ENCODE peak calls at places on chromosomes 2 and 18, in nine cellular contexts. One of them, this sample, is unnamed.

GRCh38 chr18:61612517-61612916 is 279.3 kb downstream of the CDH20 start:
- DNase-seq in NCI-H1105: no peak
- DNase-seq in DMS53: no peak
- DNase-seq in NCI-H2171 treated with DMSO at 0.1 percent for 48 hours: no peak
- DNase-seq in astrocyte of the cerebellum: no peak
- DNase-seq in fibroblast of the aortic adventitia: no peak
- DNase-seq in HFF-Myc: no peak
- DNase-seq in LoVo: no peak
- DNase-seq in colonic mucosa: no peak
- DNase-seq in this sample: no peak

GRCh38 chr2:64396001-64396400 is 58.0 kb upstream of the LGALSL start:
- DNase-seq in DMS53: no peak
- DNase-seq in astrocyte of the cerebellum: no peak
- DNase-seq in LoVo: no peak
- DNase-seq in fibroblast of the aortic adventitia: no peak
- DNase-seq in NCI-H1105: no peak
- DNase-seq in colonic mucosa: no peak
- DNase-seq in HFF-Myc: no peak
- DNase-seq in NCI-H2171 treated with DMSO at 0.1 percent for 48 hours: no peak
- DNase-seq in this sample: no peak

GRCh38 chr2:158518083-158518482 is 61.3 kb downstream of the PKP4 start:
- DNase-seq in DMS53: no peak
- DNase-seq in LoVo: no peak
- DNase-seq in NCI-H2171 treated with DMSO at 0.1 percent for 48 hours: no peak
- DNase-seq in astrocyte of the cerebellum: no peak
- DNase-seq in colonic mucosa: no peak
- DNase-seq in HFF-Myc: no peak
- DNase-seq in NCI-H1105: no peak
- DNase-seq in fibroblast of the aortic adventitia: peak; percentile 74
- DNase-seq in this sample: no peak

GRCh38 chr2:241762933-241763369 is 13.7 kb upstream of the GAL3ST2 start:
- DNase-seq in astrocyte of the cerebellum: no peak
- DNase-seq in LoVo: no peak
- DNase-seq in NCI-H1105: no peak
- DNase-seq in NCI-H2171 treated with DMSO at 0.1 percent for 48 hours: no peak
- DNase-seq in DMS53: peak; percentile 33
- DNase-seq in colonic mucosa: no peak
- DNase-seq in fibroblast of the aortic adventitia: no peak
- DNase-seq in HFF-Myc: no peak
- DNase-seq in this sample: no peak

GRCh38 chr2:197378494-197378972 is 56.3 kb downstream of the SF3B1 start:
- DNase-seq in fibroblast of the aortic adventitia: peak; percentile 64
- DNase-seq in NCI-H2171 treated with DMSO at 0.1 percent for 48 hours: peak; percentile 96
- DNase-seq in colonic mucosa: peak; percentile 53
- DNase-seq in NCI-H1105: peak; percentile 57
- DNase-seq in astrocyte of the cerebellum: peak; percentile 42
- DNase-seq in LoVo: peak; percentile 62
- DNase-seq in HFF-Myc: no peak
- DNase-seq in DMS53: peak; percentile 75
- DNase-seq in this sample: no peak

GRCh38 chr2:241540766-241541561 is 17.6 kb upstream of the BOK start:
- DNase-seq in LoVo: peak; percentile 36
- DNase-seq in NCI-H1105: no peak
- DNase-seq in colonic mucosa: peak; percentile 80
- DNase-seq in HFF-Myc: no peak
- DNase-seq in fibroblast of the aortic adventitia: peak; percentile 54
- DNase-seq in astrocyte of the cerebellum: no peak
- DNase-seq in NCI-H2171 treated with DMSO at 0.1 percent for 48 hours: peak; percentile 16
- DNase-seq in DMS53: peak; percentile 82
- DNase-seq in this sample: no peak

GRCh38 chr2:219378167-219378851 is 9.4 kb downstream of the DNPEP start:
- DNase-seq in colonic mucosa: no peak
- DNase-seq in HFF-Myc: no peak
- DNase-seq in NCI-H1105: no peak
- DNase-seq in DMS53: no peak
- DNase-seq in LoVo: no peak
- DNase-seq in NCI-H2171 treated with DMSO at 0.1 percent for 48 hours: no peak
- DNase-seq in fibroblast of the aortic adventitia: no peak
- DNase-seq in astrocyte of the cerebellum: no peak
- DNase-seq in this sample: no peak

GRCh38 chr2:17975401-17975800 is 96.9 kb downstream of the KCNS3 start:
- DNase-seq in NCI-H2171 treated with DMSO at 0.1 percent for 48 hours: no peak
- DNase-seq in astrocyte of the cerebellum: no peak
- DNase-seq in LoVo: no peak
- DNase-seq in NCI-H1105: no peak
- DNase-seq in DMS53: no peak
- DNase-seq in HFF-Myc: no peak
- DNase-seq in colonic mucosa: no peak
- DNase-seq in fibroblast of the aortic adventitia: no peak
- DNase-seq in this sample: no peak

GRCh38 chr2:86301010-86301409 is 36.4 kb downstream of the REEP1 start:
- DNase-seq in HFF-Myc: no peak
- DNase-seq in DMS53: no peak
- DNase-seq in LoVo: no peak
- DNase-seq in fibroblast of the aortic adventitia: no peak
- DNase-seq in astrocyte of the cerebellum: no peak
- DNase-seq in NCI-H2171 treated with DMSO at 0.1 percent for 48 hours: no peak
- DNase-seq in colonic mucosa: no peak
- DNase-seq in NCI-H1105: no peak
- DNase-seq in this sample: no peak

GRCh38 chr18:78713064-78713463 is 266.6 kb upstream of the SALL3 start:
- DNase-seq in NCI-H2171 treated with DMSO at 0.1 percent for 48 hours: no peak
- DNase-seq in fibroblast of the aortic adventitia: no peak
- DNase-seq in DMS53: no peak
- DNase-seq in astrocyte of the cerebellum: no peak
- DNase-seq in colonic mucosa: no peak
- DNase-seq in LoVo: no peak
- DNase-seq in HFF-Myc: no peak
- DNase-seq in NCI-H1105: no peak
- DNase-seq in this sample: no peak

GRCh38 chr18:59959079-59959478 is 59.3 kb downstream of the PMAIP1 start:
- DNase-seq in NCI-H1105: no peak
- DNase-seq in LoVo: peak; percentile 25
- DNase-seq in NCI-H2171 treated with DMSO at 0.1 percent for 48 hours: no peak
- DNase-seq in astrocyte of the cerebellum: no peak
- DNase-seq in HFF-Myc: no peak
- DNase-seq in colonic mucosa: no peak
- DNase-seq in fibroblast of the aortic adventitia: no peak
- DNase-seq in DMS53: no peak
- DNase-seq in this sample: no peak

GRCh38 chr2:16391986-16392385 is 273.6 kb downstream of the CYRIA start:
- DNase-seq in LoVo: no peak
- DNase-seq in fibroblast of the aortic adventitia: no peak
- DNase-seq in DMS53: no peak
- DNase-seq in colonic mucosa: no peak
- DNase-seq in HFF-Myc: no peak
- DNase-seq in NCI-H2171 treated with DMSO at 0.1 percent for 48 hours: no peak
- DNase-seq in astrocyte of the cerebellum: no peak
- DNase-seq in NCI-H1105: no peak
- DNase-seq in this sample: no peak

GRCh38 chr2:170324640-170325046 is 146.7 kb downstream of the MYO3B start:
- DNase-seq in NCI-H1105: no peak
- DNase-seq in astrocyte of the cerebellum: peak; percentile 18
- DNase-seq in HFF-Myc: peak; percentile 11
- DNase-seq in LoVo: peak; percentile 46
- DNase-seq in fibroblast of the aortic adventitia: peak; percentile 43
- DNase-seq in colonic mucosa: peak; percentile 22
- DNase-seq in NCI-H2171 treated with DMSO at 0.1 percent for 48 hours: peak; percentile 83
- DNase-seq in DMS53: peak; percentile 86
- DNase-seq in this sample: no peak

GRCh38 chr2:64359892-64360657 is 93.9 kb upstream of the LGALSL start:
- DNase-seq in DMS53: no peak
- DNase-seq in fibroblast of the aortic adventitia: peak; percentile 95
- DNase-seq in colonic mucosa: peak; percentile 85
- DNase-seq in NCI-H1105: no peak
- DNase-seq in NCI-H2171 treated with DMSO at 0.1 percent for 48 hours: no peak
- DNase-seq in astrocyte of the cerebellum: peak; percentile 57
- DNase-seq in LoVo: peak; percentile 93
- DNase-seq in HFF-Myc: peak; percentile 86
- DNase-seq in this sample: peak; percentile 90

GRCh38 chr2:108297436-108298141 is 8.9 kb downstream of the SULT1C2 start:
- DNase-seq in astrocyte of the cerebellum: peak; percentile 59
- DNase-seq in NCI-H2171 treated with DMSO at 0.1 percent for 48 hours: no peak
- DNase-seq in HFF-Myc: no peak
- DNase-seq in colonic mucosa: no peak
- DNase-seq in fibroblast of the aortic adventitia: peak; percentile 64
- DNase-seq in NCI-H1105: no peak
- DNase-seq in LoVo: peak; percentile 75
- DNase-seq in DMS53: no peak
- DNase-seq in this sample: peak; percentile 41

GRCh38 chr18:74506405-74507119 is 10.4 kb downstream of the CNDP2 start:
- DNase-seq in DMS53: no peak
- DNase-seq in astrocyte of the cerebellum: peak; percentile 72
- DNase-seq in NCI-H1105: no peak
- DNase-seq in colonic mucosa: no peak
- DNase-seq in LoVo: no peak
- DNase-seq in fibroblast of the aortic adventitia: peak; percentile 52
- DNase-seq in HFF-Myc: no peak
- DNase-seq in NCI-H2171 treated with DMSO at 0.1 percent for 48 hours: no peak
- DNase-seq in this sample: no peak

GRCh38 chr2:96342085-96342484 is 6.5 kb downstream of the NCAPH start:
- DNase-seq in colonic mucosa: no peak
- DNase-seq in astrocyte of the cerebellum: peak; percentile 73
- DNase-seq in fibroblast of the aortic adventitia: peak; percentile 90
- DNase-seq in LoVo: no peak
- DNase-seq in NCI-H1105: no peak
- DNase-seq in NCI-H2171 treated with DMSO at 0.1 percent for 48 hours: no peak
- DNase-seq in HFF-Myc: peak; percentile 29
- DNase-seq in DMS53: peak; percentile 80
- DNase-seq in this sample: no peak

GRCh38 chr2:102771114-102771513 is 9.3 kb downstream of the TMEM182 start:
- DNase-seq in astrocyte of the cerebellum: peak; percentile 6
- DNase-seq in NCI-H2171 treated with DMSO at 0.1 percent for 48 hours: no peak
- DNase-seq in DMS53: no peak
- DNase-seq in NCI-H1105: no peak
- DNase-seq in LoVo: no peak
- DNase-seq in HFF-Myc: no peak
- DNase-seq in fibroblast of the aortic adventitia: no peak
- DNase-seq in colonic mucosa: no peak
- DNase-seq in this sample: no peak

GRCh38 chr2:197460653-197461052 is 7.3 kb downstream of the COQ10B start:
- DNase-seq in colonic mucosa: no peak
- DNase-seq in HFF-Myc: no peak
- DNase-seq in DMS53: peak; percentile 35
- DNase-seq in fibroblast of the aortic adventitia: no peak
- DNase-seq in astrocyte of the cerebellum: no peak
- DNase-seq in NCI-H2171 treated with DMSO at 0.1 percent for 48 hours: no peak
- DNase-seq in LoVo: peak; percentile 46
- DNase-seq in NCI-H1105: no peak
- DNase-seq in this sample: no peak

GRCh38 chr18:60064271-60064670 is 164.5 kb downstream of the PMAIP1 start:
- DNase-seq in fibroblast of the aortic adventitia: no peak
- DNase-seq in NCI-H2171 treated with DMSO at 0.1 percent for 48 hours: no peak
- DNase-seq in HFF-Myc: no peak
- DNase-seq in NCI-H1105: no peak
- DNase-seq in DMS53: no peak
- DNase-seq in colonic mucosa: no peak
- DNase-seq in astrocyte of the cerebellum: no peak
- DNase-seq in LoVo: no peak
- DNase-seq in this sample: peak; percentile 70

GRCh38 chr2:29322011-29322410 is 206.8 kb downstream of the CLIP4 start:
- DNase-seq in astrocyte of the cerebellum: no peak
- DNase-seq in fibroblast of the aortic adventitia: peak; percentile 37
- DNase-seq in colonic mucosa: no peak
- DNase-seq in DMS53: no peak
- DNase-seq in LoVo: no peak
- DNase-seq in NCI-H2171 treated with DMSO at 0.1 percent for 48 hours: no peak
- DNase-seq in HFF-Myc: no peak
- DNase-seq in NCI-H1105: no peak
- DNase-seq in this sample: no peak

GRCh38 chr2:54773838-54774237 is 50.4 kb downstream of the EML6 start:
- DNase-seq in NCI-H2171 treated with DMSO at 0.1 percent for 48 hours: no peak
- DNase-seq in HFF-Myc: no peak
- DNase-seq in colonic mucosa: no peak
- DNase-seq in LoVo: no peak
- DNase-seq in DMS53: peak; percentile 30
- DNase-seq in fibroblast of the aortic adventitia: no peak
- DNase-seq in astrocyte of the cerebellum: no peak
- DNase-seq in NCI-H1105: no peak
- DNase-seq in this sample: no peak

GRCh38 chr2:29744976-29745375 is 176.4 kb downstream of the ALK start:
- DNase-seq in fibroblast of the aortic adventitia: no peak
- DNase-seq in NCI-H2171 treated with DMSO at 0.1 percent for 48 hours: no peak
- DNase-seq in DMS53: no peak
- DNase-seq in astrocyte of the cerebellum: no peak
- DNase-seq in LoVo: no peak
- DNase-seq in HFF-Myc: no peak
- DNase-seq in NCI-H1105: no peak
- DNase-seq in colonic mucosa: no peak
- DNase-seq in this sample: no peak

GRCh38 chr2:186098821-186099220 is 360.2 kb downstream of the FSIP2 start:
- DNase-seq in fibroblast of the aortic adventitia: peak; percentile 38
- DNase-seq in HFF-Myc: no peak
- DNase-seq in colonic mucosa: no peak
- DNase-seq in NCI-H2171 treated with DMSO at 0.1 percent for 48 hours: no peak
- DNase-seq in NCI-H1105: no peak
- DNase-seq in LoVo: no peak
- DNase-seq in DMS53: no peak
- DNase-seq in astrocyte of the cerebellum: peak; percentile 80
- DNase-seq in this sample: no peak

GRCh38 chr18:28422577-28422976 is 245.6 kb upstream of the CDH2 start:
- DNase-seq in fibroblast of the aortic adventitia: no peak
- DNase-seq in HFF-Myc: no peak
- DNase-seq in astrocyte of the cerebellum: no peak
- DNase-seq in DMS53: peak; percentile 37
- DNase-seq in colonic mucosa: no peak
- DNase-seq in NCI-H2171 treated with DMSO at 0.1 percent for 48 hours: no peak
- DNase-seq in LoVo: no peak
- DNase-seq in NCI-H1105: no peak
- DNase-seq in this sample: no peak

GRCh38 chr18:68665623-68666022 is 49.3 kb downstream of the TMX3 start:
- DNase-seq in HFF-Myc: no peak
- DNase-seq in LoVo: no peak
- DNase-seq in NCI-H2171 treated with DMSO at 0.1 percent for 48 hours: no peak
- DNase-seq in NCI-H1105: no peak
- DNase-seq in astrocyte of the cerebellum: no peak
- DNase-seq in colonic mucosa: no peak
- DNase-seq in DMS53: no peak
- DNase-seq in fibroblast of the aortic adventitia: no peak
- DNase-seq in this sample: no peak

GRCh38 chr2:102488063-102488462 is 15.0 kb downstream of the SLC9A4 start:
- DNase-seq in astrocyte of the cerebellum: peak; percentile 44
- DNase-seq in colonic mucosa: peak; percentile 73
- DNase-seq in DMS53: peak; percentile 65
- DNase-seq in NCI-H2171 treated with DMSO at 0.1 percent for 48 hours: no peak
- DNase-seq in HFF-Myc: peak; percentile 84
- DNase-seq in fibroblast of the aortic adventitia: peak; percentile 55
- DNase-seq in NCI-H1105: no peak
- DNase-seq in LoVo: peak; percentile 43
- DNase-seq in this sample: peak; percentile 92

GRCh38 chr2:133146893-133147292 is 421.4 kb downstream of the NCKAP5 start:
- DNase-seq in DMS53: peak; percentile 1
- DNase-seq in fibroblast of the aortic adventitia: peak; percentile 42
- DNase-seq in LoVo: no peak
- DNase-seq in colonic mucosa: no peak
- DNase-seq in HFF-Myc: no peak
- DNase-seq in NCI-H1105: no peak
- DNase-seq in NCI-H2171 treated with DMSO at 0.1 percent for 48 hours: no peak
- DNase-seq in astrocyte of the cerebellum: no peak
- DNase-seq in this sample: no peak

GRCh38 chr2:186422226-186422625 is 63.8 kb upstream of the ZC3H15 start:
- DNase-seq in astrocyte of the cerebellum: peak; percentile 52
- DNase-seq in DMS53: peak; percentile 34
- DNase-seq in fibroblast of the aortic adventitia: peak; percentile 97
- DNase-seq in NCI-H1105: no peak
- DNase-seq in LoVo: peak; percentile 23
- DNase-seq in HFF-Myc: peak; percentile 35
- DNase-seq in NCI-H2171 treated with DMSO at 0.1 percent for 48 hours: peak; percentile 15
- DNase-seq in colonic mucosa: no peak
- DNase-seq in this sample: no peak

GRCh38 chr2:45241061-45241561 is 231.9 kb upstream of the SIX2 start:
- DNase-seq in HFF-Myc: peak; percentile 40
- DNase-seq in colonic mucosa: no peak
- DNase-seq in NCI-H2171 treated with DMSO at 0.1 percent for 48 hours: no peak
- DNase-seq in astrocyte of the cerebellum: no peak
- DNase-seq in LoVo: peak; percentile 44
- DNase-seq in DMS53: no peak
- DNase-seq in NCI-H1105: no peak
- DNase-seq in fibroblast of the aortic adventitia: peak; percentile 81
- DNase-seq in this sample: no peak

GRCh38 chr2:44275915-44276279 is 617 bp downstream of the SLC3A1 start:
- DNase-seq in DMS53: peak; percentile 32
- DNase-seq in LoVo: peak; percentile 68
- DNase-seq in colonic mucosa: peak; percentile 56
- DNase-seq in NCI-H1105: no peak
- DNase-seq in fibroblast of the aortic adventitia: peak; percentile 30
- DNase-seq in HFF-Myc: no peak
- DNase-seq in astrocyte of the cerebellum: peak; percentile 34
- DNase-seq in NCI-H2171 treated with DMSO at 0.1 percent for 48 hours: no peak
- DNase-seq in this sample: peak; percentile 71